ENCODE peak calls at places on chromosomes 6 and 20, in eight cellular contexts. N is MM.1S, Y is cardiac fibroblast, W is left ventricle myocardium inferior, J is HCT116, T is bronchial epithelial cell, X is lung, C is kidney. O is an unnamed sample.

GRCh38 chr6:108179741-108180140 is 13.9 kb downstream of the NR2E1 start:
- DNase-seq in N (no peak), C (no peak), W (no peak), J (no peak), Y (no peak), X (no peak), T (no peak), O (no peak)

GRCh38 chr6:17740559-17741220 is 34.0 kb upstream of the NUP153 start:
- DNase-seq in J (no peak), N (no peak), T (no peak), X (no peak), Y (no peak), W (no peak), C (no peak), O (no peak)

GRCh38 chr20:53103124-53103523 is 131.0 kb downstream of the TSHZ2 start:
- DNase-seq in J (no peak), W (no peak), C (no peak), T (no peak), X (no peak), Y (no peak), N (no peak), O (no peak)

GRCh38 chr6:53847796-53848314 is 53.0 kb downstream of the LRRC1 start:
- DNase-seq in X (no peak), W (no peak), C (no peak), J (no peak), N (no peak), T (no peak), Y (no peak), O (no peak)

GRCh38 chr6:127436578-127437110 is 22.5 kb downstream of the KIAA0408 start:
- DNase-seq in Y (no peak), T (no peak), W (no peak), X (no peak), J (no peak), N (no peak), C (no peak), O (no peak)

GRCh38 chr6:69349776-69350175 is 447.0 kb downstream of the LMBRD1 start:
- DNase-seq in Y (no peak), X (no peak), T (no peak), C (no peak), N (no peak), J (no peak), W (peak), O (no peak)

GRCh38 chr6:79070206-79070825 is 7.7 kb downstream of the PHIP start:
- DNase-seq in T (no peak), X (no peak), W (no peak), N (peak), C (no peak), J (no peak), Y (peak), O (no peak)

GRCh38 chr20:47656313-47656712 is 129.0 kb downstream of the SULF2 start:
- DNase-seq in J (no peak), N (no peak), C (no peak), T (no peak), Y (no peak), W (no peak), X (no peak), O (no peak)

GRCh38 chr20:58523916-58524315 is 8.7 kb upstream of the APCDD1L start:
- DNase-seq in X (no peak), N (no peak), Y (peak), W (no peak), T (no peak), C (no peak), J (no peak), O (peak)

GRCh38 chr20:37323985-37324384 is 22.0 kb upstream of the SRC start:
- DNase-seq in W (no peak), T (peak), J (no peak), C (no peak), X (no peak), Y (peak), N (no peak), O (peak)

GRCh38 chr20:15882553-15882952 is 690.7 kb downstream of the KIF16B start:
- DNase-seq in T (peak), Y (no peak), C (no peak), W (no peak), J (no peak), X (no peak), N (no peak), O (no peak)

GRCh38 chr6:134123666-134124208 is 71.3 kb upstream of the SLC2A12 start:
- DNase-seq in Y (peak), X (no peak), C (no peak), W (no peak), N (peak), J (peak), T (peak), O (peak)

GRCh38 chr6:63504777-63505384 is 67.4 kb upstream of the LOC128125822 start:
- DNase-seq in J (peak), W (no peak), X (no peak), Y (no peak), C (no peak), T (peak), N (peak), O (no peak)

GRCh38 chr20:29744071-29744470 is 1513.4 kb upstream of the DEFB115 start:
- DNase-seq in T (no peak), X (no peak), N (no peak), C (peak), W (no peak), Y (no peak), J (no peak), O (no peak)

GRCh38 chr6:47478233-47479155 is 905 bp downstream of the CD2AP start:
- DNase-seq in T (peak), W (peak), X (no peak), Y (peak), C (no peak), N (peak), J (no peak), O (peak)

GRCh38 chr20:5020760-5021159 is 19.4 kb upstream of the SLC23A2 start:
- DNase-seq in N (no peak), X (no peak), C (no peak), T (no peak), Y (no peak), W (no peak), J (no peak), O (no peak)

GRCh38 chr20:53655909-53656652 is 62.4 kb upstream of the ZNF217 start:
- DNase-seq in Y (peak), W (no peak), N (peak), X (no peak), C (no peak), T (peak), J (no peak), O (no peak)

GRCh38 chr6:42326248-42326647 is 108.6 kb upstream of the MRPS10 start:
- DNase-seq in N (no peak), X (no peak), Y (no peak), J (no peak), W (no peak), T (peak), C (no peak), O (no peak)

GRCh38 chr20:17613328-17614175 is 43.7 kb downstream of the DSTN start:
- DNase-seq in N (no peak), J (no peak), X (no peak), C (peak), Y (no peak), T (no peak), W (no peak), O (no peak)

GRCh38 chr6:11685411-11686093 is 93.1 kb downstream of the ADTRP start:
- DNase-seq in N (no peak), X (no peak), C (no peak), T (peak), J (peak), W (no peak), Y (peak), O (peak)

GRCh38 chr6:127342296-127342945 is 988 bp downstream of the ECHDC1 start:
- DNase-seq in Y (peak), N (peak), X (peak), W (no peak), J (no peak), T (peak), C (no peak), O (peak)

GRCh38 chr20:46751856-46752255 is 42.4 kb downstream of the SLC2A10 start:
- DNase-seq in J (no peak), X (no peak), N (no peak), W (no peak), T (no peak), Y (peak), C (no peak), O (no peak)

GRCh38 chr6:3751730-3752537 is 421 bp upstream of the PXDC1 start:
- DNase-seq in J (peak), N (peak), T (peak), Y (peak), X (peak), W (peak), C (peak), O (peak)

GRCh38 chr6:5525209-5525608 is 263.9 kb downstream of the FARS2 start:
- DNase-seq in N (no peak), Y (peak), C (no peak), T (peak), W (no peak), X (peak), J (no peak), O (peak)

GRCh38 chr20:53839423-53840176 is 230.8 kb downstream of the BCAS1 start:
- DNase-seq in C (peak), Y (no peak), X (peak), J (no peak), W (peak), N (peak), T (no peak), O (no peak)

GRCh38 chr20:54221996-54222890 is 14.4 kb downstream of the PFDN4 start:
- DNase-seq in J (no peak), Y (no peak), W (no peak), T (no peak), X (no peak), C (no peak), N (no peak), O (no peak)

GRCh38 chr6:26538572-26538902 is 371 bp downstream of the HMGN4 start:
- DNase-seq in J (no peak), X (no peak), N (peak), T (no peak), C (no peak), W (no peak), Y (no peak), O (no peak)

GRCh38 chr6:105991561-105992314 is 94.4 kb upstream of the PRDM1 start:
- DNase-seq in J (no peak), N (peak), C (peak), X (no peak), Y (no peak), W (no peak), T (peak), O (no peak)

GRCh38 chr20:6665161-6665560 is 102.3 kb upstream of the BMP2 start:
- DNase-seq in N (no peak), Y (no peak), W (no peak), T (peak), J (no peak), X (no peak), C (no peak), O (no peak)

GRCh38 chr6:7144810-7145209 is 37.0 kb downstream of the RREB1 start:
- DNase-seq in Y (no peak), C (no peak), J (no peak), W (no peak), N (no peak), X (no peak), T (no peak), O (no peak)

GRCh38 chr6:89501239-89501638 is 68.3 kb downstream of the ANKRD6 start:
- DNase-seq in C (no peak), Y (no peak), N (no peak), J (no peak), W (no peak), X (no peak), T (no peak), O (no peak)

GRCh38 chr6:147467463-147467862 is 41.0 kb upstream of the SAMD5 start:
- DNase-seq in N (no peak), T (no peak), W (no peak), Y (no peak), X (no peak), J (no peak), C (no peak), O (no peak)

GRCh38 chr6:133553652-133554051 is 312.5 kb downstream of the EYA4 start:
- DNase-seq in W (no peak), T (peak), C (no peak), N (peak), J (peak), Y (peak), X (no peak), O (peak)

GRCh38 chr6:25456249-25456648 is 177.1 kb downstream of the CARMIL1 start:
- DNase-seq in T (no peak), W (no peak), J (no peak), N (no peak), C (no peak), Y (no peak), X (no peak), O (no peak)

GRCh38 chr6:6179858-6180257 is 140.6 kb downstream of the F13A1 start:
- DNase-seq in T (no peak), Y (no peak), X (no peak), N (no peak), W (no peak), C (no peak), J (no peak), O (no peak)

GRCh38 chr6:28353981-28354676 is 4.4 kb downstream of the ZKSCAN3 start:
- DNase-seq in J (peak), T (peak), X (peak), Y (peak), N (no peak), C (no peak), W (peak), O (peak)

GRCh38 chr6:15244605-15245360 is 1.1 kb upstream of the JARID2 start:
- DNase-seq in Y (peak), C (peak), N (peak), W (peak), J (no peak), T (peak), X (peak), O (peak)

GRCh38 chr20:24582373-24583168 is 113.1 kb downstream of the SYNDIG1 start:
- DNase-seq in T (no peak), C (no peak), J (no peak), X (no peak), Y (no peak), N (no peak), W (no peak), O (no peak)

GRCh38 chr6:111798281-111798725 is 74.9 kb downstream of the FYN start:
- DNase-seq in C (no peak), X (no peak), N (no peak), W (no peak), Y (no peak), J (no peak), T (no peak), O (no peak)

DNA sequence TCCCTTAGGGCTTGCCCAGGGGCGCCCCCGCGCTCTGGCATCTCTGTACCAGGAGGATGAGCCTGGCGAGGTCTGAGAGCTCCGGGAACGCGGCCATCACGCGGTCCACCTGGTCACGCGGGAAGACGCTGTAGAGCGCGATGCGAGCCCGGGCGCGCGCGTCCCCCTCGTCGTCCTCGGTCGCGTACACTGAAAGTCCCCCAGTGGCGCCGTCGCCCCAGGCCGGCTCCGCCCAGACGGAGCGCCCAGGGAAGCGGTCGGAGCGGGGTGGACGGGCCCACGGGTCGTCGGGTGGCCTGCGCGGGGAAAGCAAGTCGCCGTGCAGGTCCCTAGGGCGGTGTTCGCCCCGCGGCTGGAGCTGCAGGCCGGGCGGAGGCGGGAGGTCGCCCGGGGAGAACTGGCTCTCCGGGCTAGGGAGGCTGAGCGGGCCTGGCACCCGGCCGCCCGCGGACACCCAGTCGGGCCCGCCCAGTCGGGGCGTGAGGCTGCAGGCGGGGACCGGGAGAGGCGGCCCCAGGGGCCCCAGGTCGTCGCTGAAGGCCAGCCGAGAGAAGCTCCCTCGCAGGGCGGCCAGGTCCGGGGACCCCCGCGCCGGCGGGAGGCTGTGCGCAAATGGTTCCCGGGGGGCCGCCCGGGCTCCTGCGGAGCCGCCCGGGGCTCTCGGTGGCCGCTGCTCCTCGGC is 34.0 kb downstream of the ZC3H12D start:
- DNase-seq in N (no peak), X (no peak), J (no peak), C (no peak), Y (no peak), T (no peak), W (peak), O (no peak)
- H3K4me3 ChIP-seq in N (no peak), X (peak), J (no peak), C (peak), Y (peak), T (peak), W (peak), O (peak)

DNA sequence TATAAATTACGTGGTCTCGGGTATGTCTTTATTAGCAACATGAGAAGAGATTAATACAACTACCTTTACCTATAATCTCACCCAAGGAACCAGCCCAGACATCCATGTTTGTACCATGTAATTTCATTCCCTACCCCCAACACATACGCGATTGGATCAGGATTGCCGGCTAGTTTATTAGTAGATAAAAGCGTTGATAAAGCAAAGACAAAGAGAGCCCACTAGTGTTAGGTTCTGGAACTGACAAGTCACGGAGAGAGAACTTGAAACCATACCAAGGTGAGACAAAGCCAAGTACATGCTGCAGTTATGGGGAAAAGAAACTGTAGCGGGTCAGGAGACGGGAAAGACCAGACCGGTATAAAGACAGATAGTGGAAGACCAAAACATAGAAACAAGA is 37.4 kb upstream of the FAM135A start:
- DNase-seq in Y (no peak), W (no peak), N (no peak), J (peak), T (no peak), X (no peak), C (no peak), O (no peak)
- TF ChIP-seq CTCF in Y (peak), W (no peak), N (peak), J (peak), T (peak), X (no peak), C (peak), O (peak)

DNA sequence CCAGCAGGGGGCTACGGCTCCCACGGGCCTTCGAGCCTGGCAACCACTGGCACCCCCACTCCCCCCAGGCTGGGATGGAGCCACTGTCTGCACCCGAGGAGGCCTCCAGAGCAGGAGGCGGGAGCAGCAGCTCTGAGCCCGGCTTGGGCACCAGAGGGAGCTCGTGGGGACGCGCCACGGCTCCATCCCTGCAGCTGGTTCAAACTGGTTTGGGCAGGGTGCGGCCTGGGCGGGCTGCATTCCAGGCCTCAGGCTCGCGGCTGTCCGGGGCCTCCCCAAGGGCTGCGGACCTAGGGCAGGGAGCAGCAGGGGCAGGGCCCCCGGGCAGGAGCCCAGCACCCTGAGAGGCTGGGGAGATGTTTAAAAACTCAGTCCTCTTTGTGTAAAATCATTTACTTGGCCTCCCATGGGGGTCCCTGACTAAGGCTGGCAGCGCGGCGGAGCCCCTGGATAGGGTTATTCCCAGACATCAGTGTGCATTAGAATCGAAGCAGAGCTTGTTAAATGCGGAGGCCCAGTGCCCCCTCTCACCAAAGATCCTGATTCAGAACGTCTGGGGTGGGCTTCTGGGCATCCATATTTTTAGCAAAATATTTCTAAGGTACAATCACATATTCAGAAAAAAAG is 4.1 kb upstream of the BCAS4 start:
- DNase-seq in J (peak), X (peak), T (peak), C (peak), Y (peak), W (peak), N (peak), O (peak)
- H3K4me3 ChIP-seq in J (no peak), X (no peak), T (no peak), C (no peak), Y (no peak), W (peak), N (peak), O (no peak)

DNA sequence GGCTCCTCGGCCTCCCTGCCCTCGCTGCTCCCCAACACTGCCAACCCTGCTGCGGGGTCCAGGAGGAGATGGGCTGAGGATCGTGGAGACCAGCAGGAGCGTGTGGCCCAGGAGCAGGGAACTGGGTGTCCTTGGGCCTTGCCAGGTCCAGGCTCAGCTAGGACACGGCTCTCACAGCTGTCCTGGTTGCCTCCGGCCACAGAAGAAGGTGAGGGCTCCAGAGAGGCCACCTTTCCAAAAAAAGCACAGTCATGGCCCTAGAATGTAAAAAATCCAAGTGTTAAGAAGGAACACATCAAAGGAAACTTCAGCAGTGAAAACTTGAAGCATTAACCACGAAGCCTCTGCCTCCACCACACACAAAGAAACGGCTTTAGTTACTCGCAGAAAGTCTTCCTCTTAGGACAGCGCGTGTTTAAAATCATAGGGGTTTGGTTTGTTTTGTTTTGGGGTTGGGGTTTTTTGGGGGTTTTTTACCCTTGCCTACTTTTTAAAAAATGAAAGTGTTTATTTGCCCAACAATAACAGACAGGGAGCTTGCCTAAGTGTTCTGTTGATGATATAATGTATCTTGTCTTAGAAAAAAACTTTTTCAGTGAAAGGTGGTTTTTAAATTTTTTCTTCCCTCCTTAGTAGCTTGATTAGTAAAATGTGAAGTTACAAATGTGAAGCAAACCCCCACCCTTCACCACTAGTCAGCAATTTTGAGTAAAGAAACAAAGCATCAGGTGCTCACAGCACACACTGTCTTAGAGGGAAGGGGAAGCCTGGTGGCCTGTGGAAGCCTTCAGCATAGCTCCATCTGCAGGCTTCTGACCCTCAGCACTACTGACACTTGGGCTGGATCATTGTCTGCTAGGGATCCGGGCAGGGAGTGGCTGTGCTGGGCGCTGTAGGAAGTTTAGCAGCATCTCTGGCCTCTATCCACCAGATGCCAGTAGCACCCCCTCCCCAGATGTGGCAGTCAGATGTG is 60.0 kb downstream of the PTPN1 start:
- DNase-seq in Y (peak), X (no peak), N (peak), J (peak), T (no peak), C (no peak), W (no peak), O (peak)
- TF ChIP-seq CTCF in Y (peak), X (no peak), N (peak), J (peak), T (peak), C (peak), W (peak), O (peak)